ENCODE peak calls at places on chromosomes 12 and 14, in five cellular contexts. D is heart right ventricle, R is stomach, V is lower lobe of right lung, P is brain microvascular endothelial cell. L is an unnamed sample.

GRCh38 chr12:12229556-12230092 is 37.2 kb downstream of the LRP6 start:
- DNase-seq in D (no peak), R (no peak), V (no peak), P (no peak), L (no peak)

GRCh38 chr12:71415336-71416231 is 24.0 kb upstream of the LGR5 start:
- DNase-seq in D (no peak), R (no peak), V (no peak), P (peak), L (peak)

GRCh38 chr12:65535951-65536350 is 257.5 kb downstream of the MSRB3 start:
- DNase-seq in D (no peak), R (no peak), V (no peak), P (no peak), L (peak)

GRCh38 chr12:51361419-51362016 is 15.0 kb upstream of the CELA1 start:
- DNase-seq in D (no peak), R (no peak), V (no peak), P (no peak), L (no peak)

GRCh38 chr12:24742378-24742777 is 206.5 kb downstream of the BCAT1 start:
- DNase-seq in D (no peak), R (no peak), V (no peak), P (no peak), L (no peak)

GRCh38 chr14:21867541-21867940 is 193.9 kb upstream of the OR4E1 start:
- DNase-seq in D (no peak), R (no peak), V (no peak), P (peak), L (peak)

GRCh38 chr14:61752626-61753025 is 9.6 kb upstream of the SNAPC1 start:
- DNase-seq in D (no peak), R (no peak), V (no peak), P (no peak), L (peak)

GRCh38 chr12:109219938-109220337 is 89.1 kb downstream of the FOXN4 start:
- DNase-seq in D (no peak), R (no peak), V (no peak), P (no peak), L (no peak)

GRCh38 chr12:107917912-107918800 is 143.7 kb downstream of the ASCL4 start:
- DNase-seq in D (no peak), R (no peak), V (no peak), P (peak), L (peak)

GRCh38 chr12:128537668-128538067 is 270.7 kb downstream of the TMEM132C start:
- DNase-seq in D (no peak), R (no peak), V (no peak), P (no peak), L (no peak)

GRCh38 chr12:31702047-31702446 is 26.8 kb downstream of the AMN1 start:
- DNase-seq in D (no peak), R (no peak), V (no peak), P (no peak), L (peak)

GRCh38 chr14:36820901-36821300 is 159.2 kb downstream of the PAX9 start:
- DNase-seq in D (no peak), R (no peak), V (no peak), P (no peak), L (no peak)

GRCh38 chr14:50531595-50532501 is 521 bp downstream of the MAP4K5 start:
- DNase-seq in D (peak), R (peak), V (peak), P (peak), L (peak)

GRCh38 chr12:8912910-8913309 is 1.4 kb upstream of the PHC1 start:
- DNase-seq in D (no peak), R (peak), V (no peak), P (no peak), L (no peak)
- H3K4me3 ChIP-seq in D (peak), R (no peak), V (no peak), P (no peak), L (no peak)

DNA sequence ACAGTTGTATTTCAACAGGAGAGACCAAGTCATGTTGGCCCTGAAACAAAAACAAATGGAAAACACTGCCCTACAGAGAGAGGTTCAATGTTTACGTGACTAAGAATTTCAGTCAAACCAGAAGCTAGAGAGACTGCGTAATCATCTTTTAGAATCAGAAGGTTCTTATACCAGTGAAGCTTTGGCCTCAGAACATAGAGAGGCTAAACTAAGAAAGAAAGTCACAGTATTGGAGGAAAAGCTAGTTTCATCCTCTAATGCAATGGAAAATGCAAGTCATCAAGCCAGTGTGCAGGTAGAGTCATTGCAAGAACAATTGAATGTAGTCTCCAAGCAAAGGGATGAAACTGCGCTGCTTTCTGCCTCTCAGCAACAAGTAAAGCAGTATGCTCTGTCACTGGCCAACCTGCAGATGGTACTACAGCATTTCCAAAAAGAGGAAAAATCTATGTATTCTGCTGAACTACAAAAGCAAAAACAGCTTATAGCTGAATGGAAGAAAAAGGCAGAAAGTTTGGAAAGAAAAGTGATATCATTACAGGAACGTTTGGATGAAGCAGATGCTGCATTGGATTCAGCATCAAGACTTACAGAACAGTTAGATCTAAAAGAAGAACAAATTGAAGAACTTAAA is 32.5 kb upstream of the NUAK1 start:
- DNase-seq in D (no peak), R (no peak), V (no peak), P (no peak), L (no peak)
- TF ChIP-seq CTCF in D (no peak), R (no peak), V (no peak), P (no peak), L (no peak)

DNA sequence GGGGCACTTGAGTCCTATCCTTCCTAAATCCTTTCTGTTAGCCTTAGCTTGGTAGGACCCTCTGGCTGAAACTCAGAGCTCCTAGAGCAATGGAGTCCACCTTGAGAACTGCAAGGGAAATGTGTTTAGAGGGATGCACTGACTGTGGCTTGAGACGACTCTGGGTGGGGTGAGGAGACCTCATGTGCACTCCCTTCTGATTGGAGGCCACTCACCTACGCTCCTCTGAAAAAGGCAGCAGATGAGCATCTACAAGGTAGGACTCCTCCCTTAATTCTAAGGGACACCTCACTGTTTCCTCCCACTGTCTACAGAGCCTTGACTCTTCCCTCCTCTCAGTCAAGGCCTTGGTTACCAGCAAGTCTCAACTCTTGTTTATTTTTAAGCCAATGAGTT is 1.0 kb downstream of the MAP3K12 start:
- DNase-seq in D (no peak), R (no peak), V (no peak), P (no peak), L (no peak)
- H3K4me3 ChIP-seq in D (no peak), R (no peak), V (no peak), P (peak), L (peak)

DNA sequence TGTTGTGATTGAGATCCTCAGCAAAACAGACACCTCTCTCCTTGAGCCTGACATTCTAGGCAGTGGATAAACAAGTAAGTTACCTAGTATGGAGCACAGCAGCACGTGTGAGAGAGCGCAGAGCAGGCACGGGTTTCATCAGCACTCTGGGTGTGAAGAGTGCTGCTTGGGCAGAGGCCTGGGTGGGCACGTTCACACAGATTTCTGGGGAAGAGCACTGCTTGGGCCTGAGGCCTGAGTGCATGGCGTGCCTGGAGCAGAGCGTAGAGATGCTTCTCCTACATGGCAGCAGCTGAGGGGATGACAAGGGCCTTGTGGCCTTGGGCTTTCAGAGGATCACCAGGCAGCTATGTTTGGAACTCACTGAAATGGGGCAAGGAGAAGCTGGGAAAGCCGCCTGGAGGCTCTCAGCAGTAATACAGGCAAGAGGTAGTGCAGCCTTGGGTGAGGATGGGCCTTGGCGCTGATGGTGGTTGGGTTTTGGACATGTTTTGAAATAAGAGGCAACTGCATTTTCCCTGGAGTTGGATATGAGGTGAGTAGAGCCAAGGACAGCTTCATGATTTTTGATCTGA is 17.6 kb downstream of the CKB start:
- DNase-seq in D (no peak), R (no peak), V (no peak), P (no peak), L (no peak)
- TF ChIP-seq CTCF in D (no peak), R (no peak), V (no peak), P (peak), L (peak)

GRCh38 chr14:77068515-77069200 is 29.4 kb upstream of the CIPC start:
- DNase-seq in D (no peak), R (no peak), V (no peak), P (no peak), L (no peak)
- H3K4me3 ChIP-seq in D (no peak), R (no peak), V (no peak), P (no peak), L (no peak)

DNA sequence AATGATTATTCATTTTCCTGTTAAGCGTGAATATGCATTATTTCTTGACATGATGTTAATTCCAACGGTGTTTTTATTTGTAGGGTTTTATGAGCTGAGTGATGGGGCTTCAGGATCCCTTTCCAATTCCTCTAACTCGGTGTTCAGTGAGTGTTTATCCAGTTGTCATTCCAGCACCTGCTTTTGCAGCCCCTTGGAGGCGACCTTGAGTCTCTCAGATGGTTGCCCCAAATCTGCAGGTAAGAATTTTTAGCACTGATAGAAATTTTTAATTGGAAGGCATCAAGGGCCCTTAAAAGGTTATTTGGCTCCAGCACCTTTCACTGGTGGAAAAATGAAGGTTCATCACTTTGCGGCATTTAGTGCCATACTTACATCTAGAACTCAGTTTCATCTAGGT is 3.7 kb downstream of the DACT1 start:
- DNase-seq in D (no peak), R (no peak), V (no peak), P (no peak), L (no peak)
- TF ChIP-seq CTCF in D (no peak), R (no peak), V (no peak), P (peak), L (peak)